ENCODE peak calls at places on chromosomes 11 and 22, in six cellular contexts. Q is epithelial cell of proximal tubule; T is nucleus accumbens; H is stimulated activated CD4-positive, alpha-beta T cell treated with anti-CD3 and anti-CD28 coated beads, Interleukin-2, amount 100 ng/mL, for 48 hours; F is A549; U is SW 1271. A is an unnamed sample.

GRCh38 chr11:105181100-105181499 is 41.5 kb upstream of the CARD18 start:
- DNase-seq in Q (no peak), T (peak), H (no peak), F (no peak), U (no peak), A (peak)

GRCh38 chr11:120235024-120235628 is 4.8 kb upstream of the POU2F3 start:
- DNase-seq in Q (no peak), T (no peak), H (peak), F (peak), U (no peak), A (peak)

GRCh38 chr22:46971141-46971775 is 208.8 kb downstream of the TBC1D22A start:
- DNase-seq in Q (no peak), T (peak), H (no peak), F (no peak), U (no peak), A (peak)

GRCh38 chr11:17277024-17277584 is 565 bp downstream of the NUCB2 start:
- DNase-seq in Q (no peak), T (no peak), H (peak), F (peak), U (no peak), A (peak)

GRCh38 chr11:27315816-27316215 is 47.2 kb downstream of the CCDC34 start:
- DNase-seq in Q (no peak), T (no peak), H (no peak), F (no peak), U (no peak), A (no peak)

GRCh38 chr11:121630041-121630440 is 177.3 kb upstream of the SORL1-AS1 start:
- DNase-seq in Q (no peak), T (no peak), H (no peak), F (no peak), U (no peak), A (peak)

GRCh38 chr11:132639986-132640385 is 892.3 kb downstream of the OPCML start:
- DNase-seq in Q (no peak), T (no peak), H (no peak), F (no peak), U (no peak), A (no peak)

GRCh38 chr11:94325681-94326080 is 21.3 kb downstream of the IZUMO1R start:
- DNase-seq in Q (no peak), T (no peak), H (peak), F (peak), U (no peak), A (no peak)

GRCh38 chr11:2211113-2211971 is 39.7 kb upstream of the TH start:
- DNase-seq in Q (no peak), T (no peak), H (no peak), F (peak), U (no peak), A (no peak)

GRCh38 chr11:71450507-71450906 is 2.3 kb upstream of the DHCR7 start:
- DNase-seq in Q (no peak), T (no peak), H (no peak), F (no peak), U (no peak), A (no peak)

GRCh38 chr11:129695543-129696308 is 119.9 kb upstream of the TMEM45B start:
- DNase-seq in Q (no peak), T (no peak), H (peak), F (peak), U (no peak), A (peak)

GRCh38 chr11:101840720-101841119 is 74.1 kb upstream of the CEP126 start:
- DNase-seq in Q (no peak), T (no peak), H (no peak), F (no peak), U (no peak), A (no peak)

A was measured in kidney glomerular epithelial cell.